ENCODE peak calls at places on chromosome 1, in five cellular contexts. U, Z, O, K and B are unnamed samples.

GRCh38 chr1:110421159-110421777 is 13.8 kb upstream of the LAMTOR5 start:
- DNase-seq in U (peak), Z (no peak), O (no peak), K (no peak), B (no peak)

GRCh38 chr1:169113613-169114119 is 7.2 kb downstream of the ATP1B1 start:
- DNase-seq in U (peak), Z (no peak), O (no peak), K (peak), B (no peak)

GRCh38 chr1:210942513-210942912 is 191.4 kb downstream of the KCNH1 start:
- DNase-seq in O (no peak), K (no peak), Z (no peak), U (no peak), B (no peak)

GRCh38 chr1:3775498-3776230 is 3.1 kb downstream of the SMIM1 start:
- DNase-seq in O (peak), Z (peak), K (peak), U (peak), B (no peak)

GRCh38 chr1:30286241-30286983 is 437.0 kb downstream of the MATN1 start:
- DNase-seq in O (no peak), Z (no peak), K (no peak), U (no peak), B (peak)

GRCh38 chr1:12616709-12617373 is 1.2 kb downstream of the DHRS3 start:
- DNase-seq in U (no peak), O (no peak), K (no peak), Z (peak), B (no peak)

GRCh38 chr1:148160421-148161251 is 8.6 kb upstream of the NBPF11 start:
- DNase-seq in U (no peak), O (peak), K (no peak), Z (peak), B (no peak)

GRCh38 chr1:191577213-191577612 is 581.0 kb upstream of the RGS18 start:
- DNase-seq in Z (no peak), K (no peak), U (no peak), O (no peak), B (no peak)

GRCh38 chr1:192805832-192806323 is 3.0 kb upstream of the RGS2 start:
- DNase-seq in K (peak), Z (no peak), O (peak), U (peak), B (no peak)

GRCh38 chr1:44151332-44151731 is 9.9 kb upstream of the KLF18 start:
- DNase-seq in Z (no peak), U (no peak), K (no peak), O (peak), B (no peak)

GRCh38 chr1:8334106-8334851 is 16.4 kb downstream of the SLC45A1 start:
- DNase-seq in Z (no peak), K (no peak), U (no peak), O (no peak), B (no peak)

GRCh38 chr1:5312299-5312686 is 657.9 kb downstream of the AJAP1 start:
- DNase-seq in Z (no peak), U (no peak), O (no peak), K (no peak), B (no peak)

GRCh38 chr1:19042675-19043578 is 86.5 kb upstream of the IFFO2 start:
- DNase-seq in Z (peak), U (no peak), K (peak), O (no peak), B (no peak)

GRCh38 chr1:54227091-54227602 is 27.2 kb downstream of the MRPL37 start:
- DNase-seq in O (no peak), Z (no peak), U (no peak), K (peak), B (no peak)

GRCh38 chr1:93815738-93816110 is 63.3 kb downstream of the DNTTIP2 start:
- DNase-seq in U (peak), K (no peak), O (no peak), Z (no peak), B (peak)

GRCh38 chr1:210688482-210689233 is 360.0 kb downstream of the HHAT start:
- DNase-seq in U (no peak), Z (no peak), O (no peak), K (no peak), B (no peak)

GRCh38 chr1:42941640-42942330 is 16.9 kb downstream of the SLC2A1 start:
- DNase-seq in Z (peak), K (peak), U (peak), O (no peak), B (no peak)

GRCh38 chr1:166354411-166354810 is 187.6 kb upstream of the FAM78B start:
- DNase-seq in K (no peak), U (no peak), O (no peak), Z (no peak), B (no peak)

GRCh38 chr1:22154626-22155025 is 11.7 kb upstream of the WNT4 start:
- DNase-seq in O (no peak), U (no peak), K (no peak), Z (no peak), B (no peak)

GRCh38 chr1:220335668-220336067 is 63.4 kb upstream of the RAB3GAP2 start:
- DNase-seq in U (no peak), O (no peak), K (no peak), Z (peak), B (no peak)

GRCh38 chr1:46705408-46705807 is 13.5 kb downstream of the EFCAB14 start:
- DNase-seq in O (no peak), U (no peak), K (no peak), Z (no peak), B (no peak)

GRCh38 chr1:232036161-232036942 is 409.8 kb downstream of the DISC1 start:
- DNase-seq in Z (no peak), U (no peak), O (no peak), K (no peak), B (no peak)

GRCh38 chr1:212979340-212980122 is 29.2 kb downstream of the VASH2 start:
- DNase-seq in O (peak), Z (no peak), K (no peak), U (no peak), B (no peak)

GRCh38 chr1:204859885-204860284 is 10.8 kb upstream of the NFASC start:
- DNase-seq in U (no peak), Z (no peak), O (no peak), K (no peak), B (no peak)

GRCh38 chr1:237677979-237678378 is 212.7 kb downstream of the ZP4 start:
- DNase-seq in U (peak), K (peak), O (no peak), Z (no peak), B (no peak)

GRCh38 chr1:162666006-162666645 is 33.9 kb downstream of the DDR2 start:
- DNase-seq in K (no peak), U (no peak), Z (no peak), O (no peak), B (no peak)

GRCh38 chr1:104136621-104137020 is 386.9 kb downstream of the AMY1C start:
- DNase-seq in U (no peak), O (no peak), K (no peak), Z (no peak), B (no peak)

GRCh38 chr1:104132386-104132973 is 382.8 kb downstream of the AMY1C start:
- DNase-seq in U (no peak), Z (no peak), K (peak), O (peak), B (no peak)
- TF ChIP-seq CTCF in U (peak), Z (peak), K (no peak), O (no peak), B (peak)

DNA sequence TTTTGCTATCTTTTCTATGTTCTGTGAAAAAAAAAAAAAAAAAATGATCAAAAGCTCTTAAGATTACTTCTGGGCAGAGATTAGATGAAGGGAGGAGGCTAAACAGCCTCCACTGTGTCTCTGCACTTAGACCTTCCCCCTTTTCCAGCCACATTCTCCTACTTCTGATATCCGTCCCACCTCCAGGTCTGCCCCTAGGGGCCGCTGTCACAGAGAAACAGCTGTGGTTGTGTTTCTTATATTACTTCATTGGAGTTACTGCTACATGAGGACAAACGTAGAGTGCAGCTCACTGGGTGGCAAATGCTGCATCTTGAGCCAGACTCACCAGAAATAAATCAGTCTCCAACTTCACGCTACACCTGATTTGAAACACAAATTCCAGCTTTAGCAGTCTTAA is 125.4 kb upstream of the PTBP2 start:
- DNase-seq in U (peak), Z (peak), O (peak), K (peak), B (no peak)
- TF ChIP-seq CTCF in U (peak), Z (peak), O (peak), K (peak), B (peak)

GRCh38 chr1:154772611-154773515 is 97.2 kb downstream of the KCNN3 start:
- DNase-seq in U (no peak), Z (no peak), K (no peak), O (no peak), B (no peak)
- TF ChIP-seq CTCF in U (no peak), Z (no peak), K (no peak), O (no peak), B (no peak)

GRCh38 chr1:173187838-173188237 is 19.3 kb downstream of the TNFSF4 start:
- DNase-seq in Z (no peak), U (no peak), O (no peak), K (no peak), B (no peak)
- TF ChIP-seq CTCF in Z (no peak), U (no peak), O (no peak), K (no peak), B (no peak)

DNA sequence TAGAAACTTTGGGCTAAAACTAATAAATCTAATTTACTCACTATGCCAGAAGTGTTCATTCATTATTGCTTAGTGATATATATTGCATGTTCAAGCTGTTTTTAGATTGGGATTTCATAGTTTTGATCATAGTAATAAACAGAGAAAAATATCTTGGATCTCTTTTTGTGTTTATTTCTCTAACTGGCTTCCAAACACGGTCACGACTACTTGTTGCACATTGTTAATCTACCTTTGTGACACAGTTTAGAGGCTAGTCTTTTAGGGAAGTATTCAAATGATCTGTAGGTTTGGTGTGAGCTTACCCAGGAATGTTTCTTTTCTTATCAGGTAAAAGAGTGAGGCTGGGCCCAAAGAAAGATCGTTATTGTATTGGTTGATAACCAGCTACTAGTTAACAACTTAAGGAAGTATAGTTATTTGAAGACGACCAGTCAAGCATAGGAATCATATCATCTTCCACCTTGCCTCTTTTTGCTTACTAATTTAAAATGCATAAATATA is 50.8 kb upstream of the FASLG start:
- DNase-seq in K (no peak), Z (no peak), O (no peak), U (no peak), B (no peak)
- TF ChIP-seq CTCF in K (no peak), Z (no peak), O (no peak), U (no peak), B (no peak)

DNA sequence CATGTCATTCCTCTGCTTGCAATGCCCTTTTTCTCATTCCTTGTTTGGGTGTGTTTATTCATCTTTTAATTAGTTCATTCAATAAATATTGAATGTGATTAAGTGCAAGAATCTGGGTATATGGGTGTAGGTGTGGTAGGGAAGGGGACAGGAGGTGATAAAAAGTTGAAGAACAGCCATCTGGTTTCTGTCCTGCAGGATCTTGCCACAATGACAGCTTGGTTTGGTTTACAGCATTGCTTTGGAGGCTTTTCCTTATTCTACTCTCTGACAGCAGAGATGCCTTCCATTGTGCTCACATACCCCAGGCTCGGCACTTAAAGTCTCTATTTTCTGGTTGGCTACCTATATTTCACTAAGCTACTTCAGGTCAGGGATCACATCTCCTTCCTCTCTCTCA is 3.0 kb upstream of the REG4 start:
- DNase-seq in O (no peak), K (no peak), U (no peak), Z (no peak), B (no peak)
- TF ChIP-seq CTCF in O (no peak), K (no peak), U (no peak), Z (no peak), B (no peak)

GRCh38 chr1:236112332-236112627 is 30.1 kb upstream of the GPR137B start:
- DNase-seq in K (no peak), U (no peak), Z (no peak), O (no peak), B (no peak)
- TF ChIP-seq CTCF in K (no peak), U (no peak), Z (no peak), O (no peak), B (no peak)